ENCODE peak calls at places on chromosomes 12 and 14, in seven cellular contexts. Y, N, F, V, D, I and E are unnamed samples.

GRCh38 chr12:18970603-18971002 is 158.9 kb upstream of the PLEKHA5 start:
- DNase-seq in Y (no peak), D (no peak), V (no peak), N (peak; percentile 1), F (no peak), I (peak; percentile 1), E (no peak)

GRCh38 chr14:100590726-100591452 is 3.7 kb upstream of the BEGAIN start:
- DNase-seq in I (no peak), D (no peak), N (no peak), V (no peak), Y (no peak), F (no peak), E (no peak)

GRCh38 chr12:58105225-58106119 is 164.1 kb downstream of the ATP23 start:
- DNase-seq in I (no peak), Y (no peak), V (no peak), N (no peak), F (no peak), D (no peak), E (no peak)

GRCh38 chr12:103758310-103759089 is 82.5 kb downstream of the NT5DC3 start:
- DNase-seq in D (no peak), F (no peak), I (no peak), V (no peak), N (no peak), Y (no peak), E (no peak)

GRCh38 chr12:77152623-77153193 is 87.3 kb upstream of the E2F7 start:
- DNase-seq in V (peak; percentile 5), N (no peak), F (no peak), Y (peak; percentile 7), I (peak; percentile 38), D (peak; percentile 10), E (no peak)

GRCh38 chr12:125142601-125143000 is 77.4 kb downstream of the AACS start:
- DNase-seq in V (no peak), I (peak; percentile 40), F (no peak), D (no peak), Y (no peak), N (no peak), E (no peak)

GRCh38 chr12:10540776-10541205 is 35.1 kb downstream of the EIF2S3B start:
- DNase-seq in I (peak; percentile 28), F (peak; percentile 41), Y (no peak), D (peak; percentile 21), V (no peak), N (no peak), E (no peak)

GRCh38 chr12:108526482-108527234 is 11.6 kb downstream of the FICD start:
- DNase-seq in N (no peak), D (no peak), F (no peak), Y (no peak), V (no peak), I (peak; percentile 44), E (no peak)

GRCh38 chr12:115224031-115224430 is 540.1 kb upstream of the TBX3 start:
- DNase-seq in V (no peak), N (no peak), Y (no peak), I (peak; percentile 11), F (no peak), D (no peak), E (no peak)

GRCh38 chr14:22735096-22735495 is 31.4 kb upstream of the OXA1L start:
- DNase-seq in D (no peak), N (no peak), I (no peak), F (no peak), V (no peak), Y (no peak), E (no peak)

GRCh38 chr14:94548131-94548998 is 12.9 kb upstream of the SERPINA4 start:
- DNase-seq in I (no peak), N (no peak), F (no peak), Y (no peak), D (no peak), V (no peak), E (no peak)

GRCh38 chr14:54278087-54278486 is 118.7 kb upstream of the CDKN3 start:
- DNase-seq in N (no peak), I (no peak), V (no peak), F (no peak), D (no peak), Y (no peak), E (no peak)

GRCh38 chr12:131829351-131829794 is 1.2 kb downstream of the MMP17 start:
- DNase-seq in Y (no peak), I (peak; percentile 57), D (no peak), V (no peak), F (peak; percentile 21), N (no peak), E (no peak)

GRCh38 chr14:90644882-90645281 is 171.3 kb downstream of the TTC7B start:
- DNase-seq in D (no peak), V (no peak), N (no peak), Y (no peak), F (no peak), I (peak; percentile 57), E (no peak)

GRCh38 chr12:601976-602699 is 61.1 kb downstream of the NINJ2 start:
- DNase-seq in D (no peak), V (no peak), F (no peak), I (no peak), N (no peak), Y (no peak), E (no peak)

GRCh38 chr14:96384053-96384452 is 7.9 kb upstream of the AK7 start:
- DNase-seq in N (no peak), V (no peak), Y (no peak), D (no peak), I (no peak), F (no peak), E (no peak)

GRCh38 chr12:13101854-13102375 is 1.6 kb downstream of the GSG1 start:
- DNase-seq in N (no peak), V (no peak), F (peak; percentile 43), Y (no peak), I (peak; percentile 56), D (no peak), E (peak; percentile 18)

GRCh38 chr12:51246254-51246853 is 7.7 kb downstream of the DAZAP2 start:
- DNase-seq in I (peak; percentile 64), V (no peak), N (no peak), Y (no peak), F (peak; percentile 52), D (no peak), E (no peak)

GRCh38 chr14:31745741-31746140 is 184.5 kb downstream of the NUBPL start:
- DNase-seq in N (no peak), D (no peak), F (no peak), I (no peak), Y (no peak), V (peak; percentile 2), E (no peak)